ENCODE peak calls at places on chromosomes 4 and X, in nine cellular contexts. E, G, C, F, O, Z, S, W and B are unnamed samples.

GRCh38 chr4:181301735-181302380 is 941.3 kb upstream of the TENM3 start:
- DNase-seq in E (no peak), G (peak), C (no peak), F (no peak), O (peak), Z (no peak), S (peak), W (no peak), B (peak)

GRCh38 chr4:145890689-145891088 is 47.9 kb downstream of the ZNF827 start:
- DNase-seq in E (no peak), G (no peak), C (no peak), F (no peak), O (no peak), Z (no peak), S (no peak), W (no peak), B (no peak)

GRCh38 chr4:7324651-7325121 is 110.0 kb downstream of the PSAPL1 start:
- DNase-seq in E (peak), G (no peak), C (no peak), F (no peak), O (no peak), Z (peak), S (no peak), W (no peak), B (no peak)

GRCh38 chr4:3335385-3335784 is 42.6 kb downstream of the RGS12 start:
- DNase-seq in E (no peak), G (no peak), C (no peak), F (no peak), O (no peak), Z (no peak), S (no peak), W (no peak), B (no peak)

GRCh38 chr4:124777007-124777406 is 64.5 kb upstream of the ANKRD50 start:
- DNase-seq in E (no peak), G (no peak), C (no peak), F (no peak), O (no peak), Z (no peak), S (peak), W (no peak), B (no peak)

GRCh38 chr4:147362868-147363440 is 117.9 kb upstream of the EDNRA start:
- DNase-seq in E (no peak), G (peak), C (peak), F (no peak), O (peak), Z (peak), S (peak), W (no peak), B (peak)

GRCh38 chr4:180059216-180059881 is 2183.9 kb upstream of the TENM3 start:
- DNase-seq in E (no peak), G (peak), C (no peak), F (no peak), O (no peak), Z (peak), S (peak), W (no peak), B (peak)

GRCh38 chr4:139278956-139279722 is 886 bp downstream of the MGARP start:
- DNase-seq in E (no peak), G (no peak), C (no peak), F (no peak), O (no peak), Z (no peak), S (peak), W (no peak), B (no peak)

GRCh38 chr4:3523628-3524221 is 8.5 kb downstream of the LRPAP1 start:
- DNase-seq in E (no peak), G (peak), C (peak), F (no peak), O (peak), Z (peak), S (no peak), W (no peak), B (no peak)

GRCh38 chrX:102546818-102547493 is 30.4 kb upstream of the TMSB15A start:
- DNase-seq in E (no peak), G (no peak), C (no peak), F (no peak), O (no peak), Z (no peak), S (peak), W (no peak), B (no peak)

GRCh38 chr4:67558493-67558892 is at the start of gene STAP1:
- DNase-seq in E (no peak), G (no peak), C (no peak), F (no peak), O (no peak), Z (no peak), S (no peak), W (no peak), B (no peak)

GRCh38 chrX:24485976-24486680 is 21.0 kb downstream of the PDK3 start:
- DNase-seq in E (no peak), G (no peak), C (no peak), F (no peak), O (no peak), Z (no peak), S (no peak), W (no peak), B (no peak)

GRCh38 chr4:151933122-151933827 is 172.5 kb upstream of the GATB start:
- DNase-seq in E (no peak), G (no peak), C (peak), F (no peak), O (no peak), Z (no peak), S (no peak), W (no peak), B (no peak)

GRCh38 chr4:139633661-139634060 is 32.0 kb upstream of the MGST2 start:
- DNase-seq in E (no peak), G (peak), C (peak), F (no peak), O (no peak), Z (no peak), S (peak), W (no peak), B (no peak)

GRCh38 chrX:10634681-10635161 is 14.3 kb upstream of the MID1 start:
- DNase-seq in E (no peak), G (no peak), C (no peak), F (no peak), O (no peak), Z (no peak), S (peak), W (no peak), B (peak)

DNA sequence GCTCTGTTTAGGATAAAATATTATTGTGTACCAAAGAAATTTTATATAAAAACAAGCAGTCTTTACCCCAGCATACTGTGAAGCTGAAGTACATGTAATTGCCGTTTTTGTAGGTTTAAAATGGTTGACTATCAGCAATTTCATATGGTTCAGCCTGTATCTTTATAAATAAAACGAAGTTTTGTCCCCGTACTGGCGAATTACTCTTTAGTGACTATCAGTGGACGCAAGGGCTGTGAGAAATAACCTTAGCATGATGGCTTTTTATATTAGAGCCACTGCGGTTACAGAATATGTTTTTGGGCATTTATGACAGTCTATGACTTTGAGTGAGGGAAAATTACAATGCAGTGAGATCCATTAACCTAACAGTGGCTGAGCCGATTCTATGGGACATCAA is 1.2 kb downstream of the GPM6B start:
- DNase-seq in E (no peak), G (no peak), C (no peak), F (no peak), O (no peak), Z (no peak), S (no peak), W (no peak), B (no peak)
- H3K27ac ChIP-seq in E (no peak), G (no peak), C (no peak), F (no peak), O (no peak), Z (no peak), S (no peak), W (peak), B (no peak)

GRCh38 chr4:141645611-141646340 is 9.4 kb downstream of the IL15 start:
- DNase-seq in E (no peak), G (no peak), C (no peak), F (no peak), O (no peak), Z (no peak), S (peak), W (no peak), B (no peak)

GRCh38 chr4:141647982-141648381 is 11.6 kb downstream of the IL15 start:
- DNase-seq in E (no peak), G (no peak), C (no peak), F (no peak), O (no peak), Z (no peak), S (no peak), W (no peak), B (no peak)

GRCh38 chr4:141642711-141643110 is 6.3 kb downstream of the IL15 start:
- DNase-seq in E (no peak), G (no peak), C (no peak), F (no peak), O (no peak), Z (no peak), S (no peak), W (no peak), B (peak)

GRCh38 chr4:141643557-141643956 is 7.2 kb downstream of the IL15 start:
- DNase-seq in E (no peak), G (no peak), C (no peak), F (no peak), O (no peak), Z (no peak), S (peak), W (no peak), B (peak)

GRCh38 chr4:141646969-141647368 is 10.6 kb downstream of the IL15 start:
- DNase-seq in E (no peak), G (no peak), C (no peak), F (no peak), O (no peak), Z (no peak), S (no peak), W (no peak), B (no peak)
- H3K27ac ChIP-seq in E (no peak), G (no peak), C (no peak), F (no peak), O (no peak), Z (no peak), S (no peak), W (no peak), B (no peak)

DNA sequence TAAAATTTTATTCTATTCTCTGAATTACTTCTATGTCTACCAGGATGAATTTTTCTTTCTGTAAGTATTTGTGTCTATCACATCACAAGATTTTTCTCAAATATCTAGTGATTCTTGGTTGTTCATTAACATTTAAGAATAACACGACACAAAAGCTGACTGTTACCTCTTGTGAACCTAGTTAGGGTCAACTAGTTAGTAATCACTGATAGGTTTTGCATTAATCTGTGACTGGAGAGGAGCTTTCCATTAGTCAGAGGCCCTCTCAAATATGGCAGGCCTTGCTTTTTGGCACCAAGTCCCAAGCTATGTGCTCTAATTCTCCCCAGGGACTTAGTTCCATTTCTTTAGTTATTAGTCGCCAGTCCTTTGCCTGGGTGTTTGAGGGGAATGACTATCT is 259.2 kb downstream of the CFAP299 start:
- DNase-seq in E (no peak), G (no peak), C (no peak), F (no peak), O (no peak), Z (no peak), S (no peak), W (no peak), B (no peak)
- H3K27ac ChIP-seq in E (no peak), G (no peak), C (no peak), F (no peak), O (no peak), Z (no peak), S (no peak), W (no peak), B (no peak)

GRCh38 chr4:26753642-26754041 is 107.0 kb upstream of the STIM2 start:
- DNase-seq in E (no peak), G (no peak), C (peak), F (no peak), O (peak), Z (no peak), S (peak), W (no peak), B (no peak)
- H3K27ac ChIP-seq in E (no peak), G (no peak), C (peak), F (no peak), O (no peak), Z (no peak), S (peak), W (no peak), B (no peak)

GRCh38 chrX:12843061-12843667 is 23.7 kb upstream of the TLR7 start:
- DNase-seq in E (no peak), G (no peak), C (no peak), F (no peak), O (no peak), Z (no peak), S (no peak), W (no peak), B (no peak)

GRCh38 chrX:12844319-12844718 is 22.6 kb upstream of the TLR7 start:
- DNase-seq in E (no peak), G (no peak), C (no peak), F (no peak), O (no peak), Z (no peak), S (no peak), W (no peak), B (no peak)

GRCh38 chrX:12843668-12844279 is 23.1 kb upstream of the TLR7 start:
- DNase-seq in E (no peak), G (no peak), C (no peak), F (no peak), O (no peak), Z (no peak), S (no peak), W (no peak), B (no peak)
- H3K27ac ChIP-seq in E (no peak), G (no peak), C (no peak), F (peak), O (no peak), Z (no peak), S (no peak), W (no peak), B (no peak)